ENCODE peak calls at places on chromosomes 7 and 10, in nine cellular contexts. C, R, D, M, V, E, O, J and N are unnamed samples.

GRCh38 chr7:28975987-28976386 is 17.9 kb upstream of the TRIL start:
- DNase-seq in V (no peak), M (no peak), R (no peak), O (no peak), C (no peak), E (no peak), D (no peak), J (no peak), N (no peak)

GRCh38 chr7:151690597-151690996 is 170.9 kb upstream of the RHEB start:
- DNase-seq in D (peak), V (no peak), J (no peak), O (no peak), R (no peak), E (no peak), C (no peak), M (no peak), N (no peak)

GRCh38 chr7:6502886-6503285 is 48.4 kb downstream of the GRID2IP start:
- DNase-seq in E (no peak), J (no peak), O (peak), V (no peak), M (no peak), C (no peak), R (no peak), D (no peak), N (no peak)

GRCh38 chr10:14102056-14102455 is 228.7 kb downstream of the FRMD4A start:
- DNase-seq in J (peak), D (no peak), C (no peak), E (no peak), V (no peak), R (no peak), O (no peak), M (no peak), N (no peak)

GRCh38 chr7:130912910-130913720 is 179.1 kb upstream of the KLF14 start:
- DNase-seq in O (no peak), D (peak), R (peak), J (peak), C (peak), M (peak), E (peak), V (peak), N (no peak)

GRCh38 chr7:118629898-118630469 is 405.5 kb downstream of the ANKRD7 start:
- DNase-seq in V (no peak), D (no peak), R (no peak), J (no peak), E (no peak), O (no peak), C (no peak), M (no peak), N (no peak)

GRCh38 chr7:41881313-41882130 is 178.6 kb upstream of the INHBA start:
- DNase-seq in V (peak), E (peak), R (no peak), O (peak), J (no peak), C (peak), M (peak), D (peak), N (no peak)

GRCh38 chr7:22596763-22597434 is 96.9 kb upstream of the STEAP1B start:
- DNase-seq in J (no peak), R (no peak), E (no peak), M (no peak), C (no peak), D (peak), V (no peak), O (no peak), N (no peak)

GRCh38 chr7:2554654-2555053 is 670 bp downstream of the BRAT1 start:
- DNase-seq in V (no peak), D (no peak), C (no peak), E (peak), M (no peak), O (no peak), J (peak), R (no peak), N (no peak)

GRCh38 chr10:6516277-6516676 is 63.8 kb downstream of the PRKCQ start:
- DNase-seq in V (no peak), R (no peak), O (no peak), C (no peak), J (no peak), M (no peak), E (no peak), D (no peak), N (no peak)
- TF ChIP-seq CTCF in V (no peak), R (no peak), O (no peak), C (no peak), J (no peak), M (no peak), E (no peak), D (no peak), N (no peak)

DNA sequence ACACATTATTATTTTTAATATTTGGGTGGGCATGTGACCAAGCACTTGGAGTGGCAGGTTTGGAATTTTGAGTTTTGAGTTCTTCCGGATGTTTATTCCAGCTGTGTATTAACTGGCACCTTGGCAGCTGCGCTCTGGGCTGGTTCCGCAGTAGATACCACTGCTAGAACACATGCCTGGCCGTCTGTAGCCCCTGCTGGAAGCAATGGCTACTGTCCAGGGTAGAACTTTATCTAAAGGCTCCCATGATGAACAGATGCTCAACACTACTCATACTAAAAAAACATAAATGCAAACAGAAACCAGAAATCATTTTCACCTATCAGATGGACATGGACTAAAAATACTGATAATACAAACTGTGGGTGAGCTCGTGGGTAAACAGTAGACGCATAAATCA is 19.4 kb upstream of the SH3PXD2A start:
- DNase-seq in M (no peak), D (no peak), E (no peak), C (no peak), R (peak), V (peak), O (no peak), J (no peak), N (no peak)
- TF ChIP-seq CTCF in M (no peak), D (no peak), E (no peak), C (no peak), R (no peak), V (no peak), O (no peak), J (no peak), N (no peak)

DNA sequence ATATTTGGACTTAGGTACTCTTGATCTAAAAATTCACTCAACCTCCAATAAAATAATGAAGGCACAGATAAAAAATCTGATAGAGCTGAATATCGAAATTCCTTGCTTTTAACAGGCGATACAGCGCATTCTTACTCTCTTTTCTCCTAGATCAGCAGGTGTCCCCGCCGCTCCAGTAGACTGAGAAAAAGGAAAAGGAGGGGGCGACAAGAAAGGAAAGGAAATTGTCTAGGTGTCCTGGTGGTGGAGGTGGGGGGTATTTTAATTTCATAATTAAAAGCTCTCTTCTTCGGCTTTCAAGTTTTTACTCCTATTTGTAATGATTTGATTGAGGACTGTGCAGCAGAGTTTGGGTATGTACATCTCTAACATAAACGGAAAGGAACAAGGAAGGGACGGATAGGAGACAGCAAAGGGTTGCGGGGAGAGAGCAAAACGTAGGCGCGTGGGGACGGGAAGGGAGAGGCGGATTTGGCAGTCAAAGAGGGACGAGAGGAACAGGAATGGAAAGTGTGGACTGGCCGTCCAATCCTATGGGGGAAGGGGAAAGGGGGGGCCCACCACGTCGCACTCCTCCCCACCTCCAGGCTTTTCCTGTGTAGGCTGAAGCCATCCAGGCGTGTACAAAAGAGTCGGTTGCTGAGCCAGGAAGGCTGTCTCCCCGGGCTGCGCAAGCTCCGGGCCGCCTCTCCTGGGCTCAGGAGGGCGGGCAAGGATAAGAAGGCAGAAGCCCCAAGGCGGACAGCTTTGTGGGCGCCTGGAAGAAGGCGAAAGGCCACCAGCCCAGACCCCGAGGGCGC is 875 bp upstream of the HECTD2 start:
- DNase-seq in M (no peak), O (peak), D (peak), R (peak), J (peak), V (peak), C (peak), E (peak), N (peak)
- TF ChIP-seq CTCF in M (no peak), O (no peak), D (no peak), R (no peak), J (peak), V (no peak), C (peak), E (no peak), N (no peak)

DNA sequence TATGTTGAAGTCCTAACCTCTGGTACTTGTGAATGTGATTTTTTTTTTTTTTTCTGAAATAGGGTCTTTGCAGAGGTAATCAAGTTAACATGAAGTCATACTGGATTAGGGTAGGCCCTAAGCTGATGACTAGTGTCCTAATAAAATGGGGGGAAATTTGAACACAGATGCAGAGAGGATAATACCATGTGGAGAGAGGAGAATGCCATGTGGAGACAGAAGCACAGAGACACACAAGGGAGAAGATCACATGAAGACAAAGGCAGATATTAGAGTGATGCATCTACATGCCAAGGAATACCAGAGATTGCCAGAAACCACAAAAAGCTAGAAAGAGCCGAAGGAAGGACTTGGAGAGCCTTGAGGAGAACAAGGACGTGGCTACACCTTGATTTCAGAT is 28.5 kb upstream of the ARMC3 start:
- DNase-seq in V (no peak), C (no peak), J (no peak), O (no peak), M (no peak), D (no peak), E (no peak), R (no peak), N (no peak)
- TF ChIP-seq CTCF in V (no peak), C (no peak), J (no peak), O (no peak), M (no peak), D (no peak), E (no peak), R (no peak), N (no peak)

GRCh38 chr7:21428642-21428941 is 709 bp downstream of the SP4 start:
- DNase-seq in V (no peak), C (no peak), J (no peak), O (no peak), R (no peak), M (no peak), E (no peak), D (no peak), N (no peak)

GRCh38 chr7:21426286-21426957 is 1.5 kb upstream of the SP4 start:
- DNase-seq in M (no peak), C (no peak), E (no peak), V (no peak), J (peak), O (peak), R (no peak), D (peak), N (no peak)

GRCh38 chr7:21429021-21429420 is 1.1 kb downstream of the SP4 start:
- DNase-seq in D (no peak), V (no peak), O (no peak), R (no peak), C (no peak), J (no peak), M (no peak), E (no peak), N (no peak)

GRCh38 chr7:21427861-21428641 is at the start of gene SP4:
- DNase-seq in C (peak), J (peak), D (peak), E (peak), V (peak), R (peak), M (peak), O (peak), N (peak)

DNA sequence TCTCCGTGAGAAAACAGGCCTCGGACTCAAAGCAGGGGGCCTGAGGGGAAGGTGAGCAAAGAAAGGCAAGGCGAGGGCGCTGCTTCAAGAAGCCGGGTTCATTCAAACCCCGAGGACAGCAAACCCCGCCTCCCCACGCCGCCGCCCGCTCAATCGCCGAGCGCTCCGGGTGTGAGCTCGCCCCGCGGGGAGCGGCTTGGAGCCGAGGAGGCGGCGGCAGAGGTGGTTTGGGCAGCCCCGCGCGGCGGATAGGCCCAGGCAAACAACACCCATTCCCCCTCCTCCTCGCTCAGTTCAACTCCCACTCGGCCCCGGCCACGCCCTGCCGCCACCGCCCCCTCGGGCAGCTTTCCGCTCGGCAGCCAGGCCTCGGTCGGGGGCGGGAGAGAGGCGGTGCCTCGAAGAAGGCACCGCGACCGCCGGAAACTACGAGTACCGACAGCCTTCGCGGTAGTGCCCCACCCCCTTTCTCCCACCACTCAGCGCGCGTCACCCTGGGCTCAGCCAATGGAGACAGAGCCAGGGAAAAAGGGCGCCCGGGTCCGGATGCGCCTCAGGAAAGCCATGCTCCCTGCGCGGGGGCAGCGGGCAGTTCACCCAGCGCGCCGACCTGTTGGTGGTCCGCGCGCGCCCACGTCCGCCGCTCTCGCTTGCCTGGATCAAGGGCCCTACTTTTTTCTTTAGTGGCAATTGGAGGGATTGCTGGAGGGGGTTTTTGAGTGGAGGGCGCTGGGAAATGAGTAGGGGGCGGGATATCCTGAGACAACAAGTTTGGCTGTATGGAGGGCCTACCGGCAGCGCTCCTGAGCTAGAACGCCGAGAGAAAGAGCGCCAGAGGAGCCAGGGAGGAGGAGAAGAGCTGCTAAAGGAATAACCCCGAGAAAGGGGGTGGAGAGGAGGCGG is 674 bp upstream of the SP4 start:
- DNase-seq in C (peak), O (peak), M (peak), R (peak), E (peak), D (peak), V (peak), J (peak), N (peak)
- TF ChIP-seq CTCF in C (no peak), O (no peak), M (no peak), R (no peak), E (no peak), D (no peak), V (peak), J (no peak), N (no peak)

GRCh38 chr7:148286150-148286549 is 304.4 kb upstream of the C7orf33 start:
- DNase-seq in D (no peak), J (peak), M (no peak), E (no peak), R (no peak), V (no peak), C (no peak), O (no peak), N (no peak)
- TF ChIP-seq CTCF in D (peak), J (peak), M (no peak), E (peak), R (no peak), V (no peak), C (no peak), O (peak), N (no peak)

DNA sequence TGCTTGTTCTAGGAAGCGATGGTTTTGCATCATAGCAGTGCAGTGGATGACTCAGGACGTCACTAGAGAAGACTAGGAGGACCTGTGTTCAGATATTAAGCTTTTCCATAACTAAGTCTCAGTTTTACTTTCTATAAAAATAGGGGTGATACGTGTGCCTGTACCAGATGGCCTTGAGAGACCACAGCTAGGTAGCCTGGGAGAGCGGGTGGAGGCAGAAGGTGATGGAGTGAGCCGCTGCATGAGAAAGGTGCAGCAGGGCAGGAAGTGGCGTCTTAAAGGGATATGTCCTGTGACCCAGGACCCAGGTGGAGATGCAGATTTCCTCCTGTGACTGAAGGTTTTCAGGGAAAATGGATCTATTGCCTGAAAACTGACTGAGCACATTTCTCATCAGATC is 304.9 kb downstream of the CDC14C start:
- DNase-seq in E (no peak), C (no peak), V (no peak), M (no peak), D (no peak), R (no peak), O (no peak), J (no peak), N (no peak)
- TF ChIP-seq CTCF in E (no peak), C (no peak), V (no peak), M (no peak), D (no peak), R (no peak), O (no peak), J (no peak), N (no peak)